ENCODE peak calls at places on chromosomes 3 and 15, in four cellular contexts. H is heart left ventricle, X is IMR-90, B is Peyer's patch. M is an unnamed sample.

GRCh38 chr3:123396171-123397049 is 52.5 kb downstream of the ADCY5 start:
- DNase-seq in H (peak; percentile 39), B (no peak), X (no peak), M (no peak)

GRCh38 chr3:123688241-123688747 is 103.4 kb upstream of the HACD2 start:
- DNase-seq in H (no peak), B (no peak), X (peak; percentile 97), M (peak; percentile 55)

GRCh38 chr3:42394579-42395288 is 15.7 kb downstream of the LYZL4 start:
- DNase-seq in H (no peak), B (no peak), X (no peak), M (no peak)

GRCh38 chr3:125322166-125322565 is 53.0 kb downstream of the ZNF148 start:
- DNase-seq in X (peak; percentile 86), H (no peak), B (no peak), M (peak; percentile 33)

GRCh38 chr15:83178387-83178786 is 29.2 kb downstream of the HDGFL3 start:
- DNase-seq in X (no peak), B (no peak), H (no peak), M (no peak)

GRCh38 chr3:141237701-141238521 is 6.3 kb downstream of the PXYLP1 start:
- DNase-seq in H (peak; percentile 89), X (no peak), B (no peak), M (peak; percentile 59)

GRCh38 chr15:40446144-40446543 is 5.4 kb downstream of the BAHD1 start:
- DNase-seq in B (no peak), X (no peak), H (no peak), M (no peak)

GRCh38 chr3:123026551-123027291 is 842 bp downstream of the SEMA5B start:
- DNase-seq in X (no peak), B (no peak), H (peak; percentile 36), M (peak; percentile 56)

GRCh38 chr3:122392868-122393844 is 9.2 kb downstream of the FAM162A start:
- DNase-seq in X (peak; percentile 66), B (no peak), H (no peak), M (peak; percentile 13)

GRCh38 chr3:36210840-36211655 is 169.3 kb upstream of the STAC start:
- DNase-seq in X (no peak), H (no peak), B (no peak), M (no peak)

DNA sequence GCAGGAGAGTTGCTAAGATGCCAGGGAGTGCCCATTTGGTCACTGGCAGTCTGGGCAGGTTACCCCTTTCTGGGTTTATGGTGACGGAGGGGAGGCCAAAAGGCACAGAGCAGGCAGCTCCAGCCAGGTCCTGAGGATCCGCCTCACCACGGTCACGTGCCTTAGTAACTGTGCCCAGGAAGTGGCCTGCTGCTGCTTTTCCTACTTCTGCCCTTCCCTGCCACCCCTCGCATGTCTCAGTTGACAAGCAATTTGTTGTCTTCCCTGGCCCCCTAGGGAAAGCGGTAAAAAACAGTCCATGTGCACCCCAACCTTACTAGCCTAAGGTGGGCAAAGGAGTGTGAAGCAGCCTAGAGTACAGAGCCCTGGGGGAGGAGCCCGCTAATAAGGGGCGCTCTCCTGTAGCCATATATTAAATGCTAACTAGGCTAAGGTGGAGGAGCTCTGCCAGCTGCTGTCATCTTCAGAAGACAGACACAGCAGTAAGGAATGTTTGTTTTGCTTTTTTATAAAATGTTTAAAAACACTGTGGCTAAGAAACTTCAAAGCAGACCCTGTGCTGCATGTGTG is 9.1 kb upstream of the LIPH start:
- DNase-seq in X (no peak), B (no peak), H (no peak), M (no peak)
- TF ChIP-seq POLR2A in X (no peak), B (no peak), H (no peak), M (no peak)

GRCh38 chr3:129502641-129503386 is 25.6 kb upstream of the RHO start:
- DNase-seq in B (no peak), X (no peak), H (peak; percentile 49), M (peak; percentile 66)
- H3K4me1 ChIP-seq in B (no peaks in the 10 kb centered on the region), X (peaks cover 13% of the 10 kb centered on the region), H (peaks cover 59% of the 10 kb centered on the region), M (peaks cover 16% of the 10 kb centered on the region)

GRCh38 chr15:64905119-64905831 is 6.4 kb upstream of the ANKDD1A start:
- DNase-seq in H (peak; percentile 81), B (peak; percentile 73), X (peak; percentile 60), M (peak; percentile 76)
- H3K4me3 ChIP-seq in H (peak overlapping the region; percentile 49), B (peak overlapping the region; percentile 48), X (peak overlapping the region; percentile 3), M (no peak overlapping the region)

DNA sequence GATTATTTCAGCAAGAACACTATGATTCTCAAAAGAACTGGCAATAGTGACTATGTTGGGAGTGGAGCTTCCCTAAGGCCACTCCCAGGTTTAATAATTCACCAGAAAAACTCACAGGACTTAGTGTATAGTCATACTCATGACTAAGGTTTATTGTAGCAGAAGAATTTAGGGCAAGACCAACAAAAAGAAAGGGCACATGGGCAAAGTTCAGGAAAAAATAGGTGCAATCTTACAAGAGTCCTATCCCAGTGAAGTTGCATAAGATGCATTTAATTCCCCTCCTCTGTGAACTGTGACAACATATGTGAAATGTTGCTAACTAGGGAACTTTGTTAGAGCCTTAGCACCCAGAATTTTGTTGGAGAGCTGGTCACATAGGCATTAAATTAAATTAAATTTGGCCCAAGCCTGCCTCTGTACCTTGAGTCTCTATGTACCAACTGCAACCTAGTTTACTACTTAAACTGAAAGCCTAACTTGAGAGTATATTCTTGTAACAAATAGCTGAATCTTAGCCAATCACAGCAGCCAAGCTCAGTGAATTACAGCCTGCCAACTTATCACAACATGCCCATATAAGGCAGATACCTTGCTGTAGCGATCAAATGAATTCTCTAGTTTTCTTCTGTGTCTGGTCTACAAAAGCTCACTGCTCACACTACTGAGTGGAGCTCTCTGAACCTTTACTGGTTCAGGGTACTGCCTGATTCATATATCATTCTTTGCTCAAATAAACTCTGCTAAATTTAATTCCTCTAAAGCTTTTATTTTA is 386.2 kb upstream of the ARHGEF26 start:
- DNase-seq in H (no peak), B (no peak), X (no peak), M (no peak)
- TF ChIP-seq POLR2A in H (no peak), B (no peak), X (no peak), M (no peak)

GRCh38 chr3:71210257-71211002 is 373.1 kb downstream of the FOXP1 start:
- DNase-seq in B (no peak), H (peak; percentile 39), X (peak; percentile 76), M (peak; percentile 59)
- H3K4me1 ChIP-seq in B (no peaks in the 10 kb centered on the region), H (peaks cover 19% of the 10 kb centered on the region), X (peaks cover 14% of the 10 kb centered on the region), M (peaks cover 9% of the 10 kb centered on the region)

DNA sequence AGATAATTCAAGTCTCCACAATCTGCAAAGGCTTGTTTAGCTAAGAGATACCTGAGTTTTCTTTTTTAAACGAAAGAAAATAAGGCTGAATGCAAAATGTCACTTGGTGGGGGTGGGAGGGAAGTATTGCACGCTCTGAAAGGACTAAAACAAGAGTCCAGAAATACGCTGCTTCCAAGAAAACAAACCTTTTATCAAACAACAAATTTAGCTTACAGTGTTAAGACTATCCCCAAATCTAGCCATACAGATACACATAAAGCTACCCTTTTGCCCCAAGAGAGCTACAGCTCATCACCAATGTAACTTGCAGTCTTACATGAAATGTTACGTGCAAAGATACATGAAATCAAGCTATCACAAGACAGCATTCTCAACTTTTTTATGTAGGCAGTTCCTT is 522.5 kb downstream of the FOXP1 start:
- DNase-seq in H (no peak), X (no peak), B (no peak), M (no peak)
- H3K4me3 ChIP-seq in H (peak overlapping the region; percentile 73), X (no peak overlapping the region), B (no peak overlapping the region), M (no peak overlapping the region)

GRCh38 chr3:12967751-12968209 is 105.4 kb downstream of the IQSEC1 start:
- DNase-seq in X (peak; percentile 83), H (peak; percentile 94), B (peak; percentile 90), M (peak; percentile 91)
- TF ChIP-seq POLR2A in X (no peak), H (peak; percentile 6), B (no peak), M (no peak)

GRCh38 chr3:52049503-52049902 is 6.9 kb downstream of the DUSP7 start:
- DNase-seq in H (no peak), B (no peak), X (no peak), M (no peak)
- H3K4me1 ChIP-seq in H (peaks cover 75% of the 10 kb centered on the region), B (peaks cover 35% of the 10 kb centered on the region), X (peaks cover 57% of the 10 kb centered on the region), M (peaks cover 28% of the 10 kb centered on the region)

GRCh38 chr3:157436583-157437300 is at the start of gene PTX3:
- DNase-seq in X (peak; percentile 94), H (peak; percentile 32), B (no peak), M (peak; percentile 28)
- H3K4me3 ChIP-seq in X (peak within 1 kb of the TSS; percentile 68), H (peak within 1 kb of the TSS; percentile 56), B (peak within 1 kb of the TSS; percentile 44), M (no peak within 1 kb of the TSS)